ENCODE peak calls at places on chromosomes 4 and X, in four cellular contexts. A is K562, C is HepG2, U is GM12878. E is an unnamed sample.

GRCh38 chr4:115323106-115323684 is 209.8 kb upstream of the NDST4 start:
- DNase-seq in U (no peak), C (no peak), A (no peak), E (no peak)

GRCh38 chr4:25223770-25224375 is 10.0 kb upstream of the PI4K2B start:
- DNase-seq in A (peak), C (no peak), U (no peak), E (no peak)

GRCh38 chrX:20432746-20433374 is 166.2 kb upstream of the RPS6KA3 start:
- DNase-seq in A (no peak), C (peak), U (no peak), E (no peak)

GRCh38 chr4:101355246-101355645 is 7.9 kb upstream of the PPP3CA start:
- DNase-seq in U (no peak), A (no peak), C (no peak), E (no peak)

GRCh38 chr4:39950861-39951481 is 26.7 kb downstream of the PDS5A start:
- DNase-seq in A (no peak), U (no peak), C (no peak), E (no peak)

GRCh38 chr4:152539556-152540292 is 3.8 kb upstream of the FBXW7 start:
- DNase-seq in A (no peak), C (no peak), U (no peak), E (no peak)

GRCh38 chrX:2632533-2633504 is 58.3 kb upstream of the CD99 start:
- DNase-seq in A (peak), C (no peak), U (no peak), E (no peak)

GRCh38 chr4:66160606-66161005 is 490.3 kb upstream of the EPHA5 start:
- DNase-seq in C (no peak), A (no peak), U (no peak), E (no peak)

GRCh38 chr4:142572076-142572475 is 274.0 kb downstream of the INPP4B start:
- DNase-seq in A (no peak), C (no peak), U (no peak), E (no peak)

GRCh38 chr4:39635023-39635422 is 3.6 kb downstream of the SMIM14 start:
- DNase-seq in C (no peak), U (no peak), A (no peak), E (no peak)

GRCh38 chr4:125639182-125639621 is 324.4 kb downstream of the FAT4 start:
- DNase-seq in A (no peak), C (no peak), U (no peak), E (no peak)

GRCh38 chr4:185358514-185359433 is 37.0 kb downstream of the LRP2BP start:
- DNase-seq in C (peak), U (no peak), A (peak), E (no peak)

GRCh38 chr4:172952052-172952451 is 216.6 kb upstream of the GALNT7 start:
- DNase-seq in C (no peak), U (no peak), A (no peak), E (no peak)

GRCh38 chrX:83860846-83861245 is at the start of gene CYLC1:
- DNase-seq in C (no peak), A (no peak), U (no peak), E (no peak)

GRCh38 chrX:9611436-9612145 is 146.7 kb downstream of the TBL1X start:
- DNase-seq in A (no peak), C (peak), U (no peak), E (no peak)

GRCh38 chrX:57918750-57919436 is 8.6 kb upstream of the ZXDA start:
- DNase-seq in C (peak), A (peak), U (no peak), E (peak)

GRCh38 chr4:62816566-62816965 is 1592.7 kb downstream of the TECRL start:
- DNase-seq in A (no peak), U (no peak), C (no peak), E (no peak)

GRCh38 chr4:121034010-121034409 is 38.3 kb downstream of the NDNF start:
- DNase-seq in U (no peak), C (no peak), A (no peak), E (no peak)

GRCh38 chr4:2060578-2061207 is 1.6 kb downstream of the NAT8L start:
- DNase-seq in U (no peak), A (no peak), C (no peak), E (no peak)

GRCh38 chr4:48585401-48585800 is 95.3 kb downstream of the ZAR1 start:
- DNase-seq in U (no peak), C (no peak), A (no peak), E (no peak)

GRCh38 chr4:158837527-158838141 is 68.8 kb downstream of the FNIP2 start:
- DNase-seq in C (no peak), A (no peak), U (no peak), E (no peak)

GRCh38 chr4:99655315-99656081 is 2.1 kb downstream of the C4orf54 start:
- DNase-seq in U (no peak), C (no peak), A (no peak), E (no peak)

GRCh38 chr4:10567766-10568165 is 110.5 kb upstream of the ZNF518B start:
- DNase-seq in A (no peak), C (no peak), U (no peak), E (no peak)

GRCh38 chr4:177699365-177700213 is 257.4 kb upstream of the AGA start:
- DNase-seq in U (no peak), A (no peak), C (no peak), E (no peak)

GRCh38 chrX:22689290-22689689 is 310.5 kb upstream of the DDX53 start:
- DNase-seq in A (no peak), U (no peak), C (no peak), E (no peak)

GRCh38 chrX:153598541-153599191 is at the start of gene CCNQ:
- DNase-seq in C (no peak), U (no peak), A (peak), E (peak)

GRCh38 chr4:23782778-23783455 is 106.9 kb downstream of the PPARGC1A start:
- DNase-seq in U (no peak), C (no peak), A (no peak), E (no peak)

GRCh38 chrX:17495052-17495451 is 120.1 kb downstream of the NHS start:
- DNase-seq in A (no peak), C (peak), U (no peak), E (no peak)

GRCh38 chr4:174561556-174561955 is 39.3 kb upstream of the HPGD start:
- DNase-seq in C (no peak), U (no peak), A (no peak), E (no peak)

GRCh38 chr4:148793221-148793620 is 351.0 kb upstream of the NR3C2 start:
- DNase-seq in U (no peak), A (no peak), C (no peak), E (no peak)

GRCh38 chr4:179755322-179755721 is 2313.1 kb upstream of the AGA start:
- DNase-seq in U (no peak), C (no peak), A (peak), E (no peak)

GRCh38 chr4:155799106-155799793 is 40.4 kb downstream of the GUCY1B1 start:
- DNase-seq in U (no peak), C (no peak), A (no peak), E (no peak)

GRCh38 chr4:82434949-82435348 is 4.6 kb downstream of the ENOPH1 start:
- DNase-seq in A (no peak), U (no peak), C (peak), E (no peak)

DNA sequence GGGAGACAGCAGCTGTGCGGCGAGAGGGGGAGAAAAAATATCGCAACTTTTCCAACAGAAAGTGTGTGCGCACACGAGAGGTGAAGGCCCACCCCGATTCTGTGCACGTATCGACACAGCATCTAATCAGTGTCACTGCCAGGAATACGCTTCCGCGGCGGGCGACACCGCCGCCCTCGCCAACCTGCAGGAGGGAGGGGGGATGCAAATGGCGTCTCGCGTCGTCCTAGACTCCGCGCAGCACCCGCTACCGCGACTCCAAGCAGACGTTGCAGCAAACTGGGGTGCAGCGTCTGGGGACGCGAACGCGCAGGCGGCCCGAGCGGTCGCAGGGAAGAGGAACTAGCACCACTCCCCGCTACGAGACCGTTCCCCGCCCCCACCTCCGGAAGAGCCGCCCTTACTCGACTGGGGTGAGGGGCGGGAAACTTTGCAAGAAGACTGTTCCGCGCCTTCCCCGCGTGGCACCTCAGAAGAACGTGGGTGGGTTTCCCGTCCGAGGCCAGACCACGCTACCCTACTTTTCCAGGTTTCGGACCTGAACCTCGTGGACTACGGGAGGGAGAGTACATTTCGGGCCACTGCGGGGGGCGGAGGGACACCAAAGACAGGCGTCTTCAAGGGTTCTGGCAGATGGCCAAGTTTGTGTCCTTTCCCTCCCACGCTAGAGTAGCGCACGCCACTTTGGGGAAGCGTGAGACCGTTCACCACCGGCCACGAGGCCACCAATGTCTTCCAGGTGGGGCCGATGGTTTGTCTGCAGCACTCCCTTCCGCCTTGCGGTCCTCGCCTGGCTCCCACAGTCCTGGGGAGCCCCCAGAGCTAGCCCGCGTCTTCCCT is 77.9 kb upstream of the BCOR start:
- DNase-seq in A (peak), U (no peak), C (peak), E (no peak)
- TF ChIP-seq BHLHE40 in A (peak), U (peak), C (no peak), E (no peak)

GRCh38 chr4:15451866-15452765 is 17.6 kb upstream of the CC2D2A start:
- DNase-seq in C (no peak), A (no peak), U (no peak), E (no peak)
- TF ChIP-seq TARDBP in C (no peak), A (no peak), U (no peak), E (no peak)

DNA sequence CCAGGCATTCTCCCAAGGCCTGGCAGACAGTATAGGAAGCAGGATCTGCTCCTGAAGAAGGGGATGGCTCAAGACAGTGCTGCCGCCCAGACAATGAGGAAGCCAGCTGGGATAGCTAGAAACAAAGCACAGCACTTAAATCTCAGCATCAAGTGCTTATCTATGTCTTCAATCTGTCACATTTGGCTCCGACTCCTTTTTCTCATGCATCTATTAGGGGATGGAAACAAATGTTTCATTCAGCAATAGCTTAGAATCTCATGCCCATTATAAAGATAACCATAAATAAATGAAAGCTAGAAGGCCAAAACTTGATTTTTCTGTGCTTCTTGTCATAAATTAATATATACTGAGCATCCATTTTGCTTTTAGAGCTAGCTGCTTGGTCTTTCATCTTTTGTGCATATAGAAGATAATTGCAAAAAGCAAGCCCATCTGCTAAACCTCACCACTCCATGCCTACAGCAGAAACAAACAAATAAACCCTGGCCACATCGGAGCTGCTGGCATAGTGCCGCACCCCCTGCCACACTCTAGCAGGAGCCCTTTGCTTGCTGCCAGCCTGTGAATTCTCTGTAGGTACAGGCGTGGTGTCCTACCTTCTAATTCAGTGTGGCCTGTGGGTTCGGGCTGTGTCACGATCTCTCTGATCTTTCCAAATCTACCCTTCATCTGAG is 75.9 kb downstream of the AASDH start:
- DNase-seq in A (no peak), C (no peak), U (no peak), E (no peak)
- TF ChIP-seq SP1 in A (no peak), C (no peak), U (no peak), E (no peak)

GRCh38 chr4:791866-792630 is 33.9 kb downstream of the CPLX1 start:
- DNase-seq in A (peak), C (no peak), U (no peak), E (no peak)
- TF ChIP-seq BHLHE40 in A (no peak), C (no peak), U (no peak), E (no peak)

E was measured in HEK293T.